ENCODE peak calls at places on chromosome 13, in eight cellular contexts. V, Z, N, U, R, F, Y and I are unnamed samples.
A peak's percentile ranks its signal among the peaks of the same experiment; 100 is the strongest.

GRCh38 chr13:93235258-93236015 is 8.8 kb downstream of the GPC6 start:
- DNase-seq in Z (no peak), V (no peak), R (no peak), Y (no peak), F (no peak), N (no peak), U (no peak), I (no peak)

GRCh38 chr13:50334944-50335343 is 319.7 kb downstream of the KCNRG start:
- DNase-seq in V (no peak), F (no peak), Y (no peak), N (no peak), U (peak; percentile 18), Z (no peak), R (no peak), I (no peak)

GRCh38 chr13:74077375-74077774 is 56.8 kb downstream of the KLF12 start:
- DNase-seq in N (no peak), Y (no peak), Z (no peak), R (no peak), V (no peak), F (no peak), U (no peak), I (no peak)

GRCh38 chr13:66794340-66795031 is 435.6 kb downstream of the PCDH9 start:
- DNase-seq in Y (peak; percentile 14), Z (no peak), U (peak; percentile 2), R (no peak), N (no peak), V (no peak), F (no peak), I (no peak)

GRCh38 chr13:28531195-28531955 is 36.4 kb upstream of the FLT1 start:
- DNase-seq in Y (no peak), Z (peak; percentile 40), U (no peak), R (peak; percentile 48), V (no peak), N (peak; percentile 70), F (peak; percentile 80), I (no peak)

GRCh38 chr13:66111628-66112027 is 1118.5 kb downstream of the PCDH9 start:
- DNase-seq in N (no peak), V (no peak), R (no peak), Y (no peak), Z (no peak), F (no peak), U (no peak), I (no peak)

GRCh38 chr13:46403851-46404731 is 17.0 kb upstream of the RUBCNL start:
- DNase-seq in V (no peak), F (no peak), Z (no peak), Y (no peak), U (no peak), R (no peak), N (no peak), I (no peak)

GRCh38 chr13:30256713-30257432 is 50.5 kb downstream of the KATNAL1 start:
- DNase-seq in U (no peak), R (no peak), N (no peak), V (no peak), F (no peak), Z (peak; percentile 18), Y (no peak), I (no peak)

GRCh38 chr13:83220241-83220640 is 662.0 kb downstream of the SLITRK1 start:
- DNase-seq in F (no peak), Z (no peak), N (no peak), U (no peak), V (no peak), R (no peak), Y (peak; percentile 80), I (no peak)

GRCh38 chr13:41457589-41458186 is 338 bp downstream of the RGCC start:
- DNase-seq in Y (peak; percentile 8), V (no peak), F (no peak), R (no peak), Z (no peak), N (peak; percentile 73), U (peak; percentile 52), I (no peak)

GRCh38 chr13:73983109-73983508 is 151.1 kb downstream of the KLF12 start:
- DNase-seq in R (no peak), V (no peak), U (no peak), Y (no peak), N (no peak), F (peak; percentile 18), Z (no peak), I (no peak)

GRCh38 chr13:24181991-24182702 is 21.6 kb downstream of the SPATA13 start:
- DNase-seq in R (no peak), F (no peak), N (no peak), V (no peak), U (no peak), Z (no peak), Y (no peak), I (peak; percentile 37)

GRCh38 chr13:114079601-114080536 is 52.6 kb downstream of the RASA3 start:
- DNase-seq in Y (no peak), N (peak; percentile 62), V (no peak), R (peak; percentile 5), U (no peak), F (no peak), Z (no peak), I (no peak)

DNA sequence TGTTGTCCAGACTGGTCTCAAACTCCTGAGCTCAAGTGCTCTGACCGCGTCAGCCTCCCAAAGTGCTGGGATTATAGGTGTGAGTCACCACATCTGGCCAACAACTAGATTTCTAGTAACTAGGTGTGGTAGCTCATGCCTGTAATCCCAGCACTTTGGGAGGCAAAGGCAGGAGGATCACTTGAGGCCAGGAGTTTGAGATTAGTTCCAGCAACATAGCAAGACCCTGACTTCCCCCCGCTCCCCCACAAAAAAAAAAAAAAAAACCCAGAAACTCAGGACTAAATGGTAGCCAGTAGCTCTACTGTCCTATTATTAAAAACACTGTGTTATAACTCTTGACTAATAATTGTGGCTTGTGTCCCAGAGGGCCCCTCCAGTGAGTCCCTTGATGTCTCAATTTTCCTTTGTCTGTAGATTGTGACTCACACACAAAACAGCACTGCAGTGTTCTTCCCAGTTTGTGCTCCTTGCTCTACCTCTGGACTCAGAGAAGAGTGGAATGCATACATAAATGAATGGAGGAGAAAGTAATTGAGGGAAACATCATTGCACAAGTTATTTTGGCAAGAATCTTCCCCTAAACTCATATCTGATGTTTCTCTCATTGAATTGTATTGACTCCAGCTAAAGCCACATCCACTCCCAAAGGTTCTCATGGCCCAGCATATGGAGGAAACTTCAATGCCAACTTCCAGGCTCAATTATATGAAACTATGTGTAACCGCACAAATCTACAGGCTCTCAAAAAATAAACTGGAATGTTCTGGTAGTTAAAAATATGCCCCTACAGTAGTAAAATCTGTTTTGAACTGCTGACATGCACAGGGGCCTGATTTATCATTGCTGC is 8.8 kb downstream of the TPT1 start:
- DNase-seq in Z (no peak), F (no peak), Y (no peak), V (no peak), U (no peak), N (no peak), R (no peak), I (no peak)
- H3K27ac ChIP-seq in Z (peak overlapping the region; percentile 43), F (no peak overlapping the region), Y (no peak overlapping the region), V (no peak overlapping the region), U (no peak overlapping the region), N (peak overlapping the region; percentile 20), R (no peak overlapping the region), I (peak overlapping the region; percentile 43)

GRCh38 chr13:33932765-33933406 is 114.9 kb downstream of the RFC3 start:
- DNase-seq in N (no peak), Y (no peak), F (no peak), U (no peak), V (no peak), R (no peak), Z (no peak), I (no peak)
- H3K36me3 ChIP-seq in N (no peaks in the 10 kb centered on the region), Y (no peaks in the 10 kb centered on the region), F (no peaks in the 10 kb centered on the region), U (no peaks in the 10 kb centered on the region), V (no peaks in the 10 kb centered on the region), R (no peaks in the 10 kb centered on the region), Z (no peaks in the 10 kb centered on the region), I (no peaks in the 10 kb centered on the region)

DNA sequence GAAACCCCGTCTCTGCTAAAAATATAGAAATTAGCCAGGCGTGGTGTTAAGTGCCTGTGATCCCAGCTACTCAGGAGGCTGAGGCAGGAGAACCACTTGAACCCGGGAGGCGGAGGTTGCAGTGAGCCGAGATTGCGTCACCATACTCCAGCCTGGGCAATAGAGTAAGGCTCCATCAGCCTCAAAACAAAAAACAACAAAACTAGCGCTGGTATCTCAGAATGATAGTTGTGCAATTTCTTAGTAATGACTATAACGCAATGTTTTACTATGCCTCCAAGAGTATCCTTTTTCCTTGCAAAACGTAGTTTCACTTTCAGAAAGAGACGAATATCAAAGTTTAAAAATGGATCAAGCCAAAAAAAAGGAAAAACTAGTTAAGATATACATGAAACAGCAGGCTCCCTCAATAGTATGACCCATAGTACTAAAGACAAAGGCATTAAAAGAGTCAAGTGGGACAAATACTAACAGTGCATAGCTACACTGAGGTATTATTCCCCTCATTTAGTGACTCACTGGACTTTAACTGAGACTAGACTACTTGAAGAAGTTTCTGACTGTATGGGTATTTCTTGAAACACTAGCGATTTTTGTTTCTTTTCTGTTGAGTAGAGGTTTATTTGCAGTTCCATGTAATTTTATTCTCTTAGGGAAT is 10.5 kb upstream of the ITM2B start:
- DNase-seq in Z (no peak), V (no peak), R (peak; percentile 19), U (no peak), F (no peak), N (peak; percentile 75), Y (no peak), I (no peak)
- H3K27ac ChIP-seq in Z (no peak overlapping the region), V (no peak overlapping the region), R (peak overlapping the region; percentile 79), U (no peak overlapping the region), F (peak overlapping the region; percentile 71), N (peak overlapping the region; percentile 85), Y (no peak overlapping the region), I (peak overlapping the region; percentile 56)

DNA sequence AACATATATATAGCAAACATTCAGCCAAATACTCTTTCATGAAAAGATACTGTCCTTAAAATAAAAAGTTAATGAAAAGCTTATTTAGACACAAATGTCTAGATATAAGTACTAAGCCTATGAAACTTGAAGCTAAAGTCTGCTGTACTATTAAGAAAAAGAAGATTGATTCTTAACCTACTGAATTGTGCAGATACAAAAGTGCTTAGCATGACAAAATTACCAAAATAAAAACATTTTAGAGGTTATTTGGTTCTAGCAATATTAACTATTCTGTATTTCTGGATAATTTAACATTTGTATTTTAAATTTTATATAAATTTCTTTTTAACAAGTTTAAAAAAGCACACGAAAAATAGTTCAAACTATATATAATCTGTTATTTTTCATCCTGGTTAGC is 8.8 kb downstream of the RNF6 start:
- DNase-seq in F (no peak), Y (no peak), V (no peak), R (no peak), N (no peak), Z (no peak), U (no peak), I (no peak)
- H3K36me3 ChIP-seq in F (no peaks in the 10 kb centered on the region), Y (no peaks in the 10 kb centered on the region), V (peaks cover 11% of the 10 kb centered on the region), R (peaks cover 61% of the 10 kb centered on the region), N (peaks cover 97% of the 10 kb centered on the region), Z (peaks cover 64% of the 10 kb centered on the region), U (peaks cover 76% of the 10 kb centered on the region), I (peaks cover 86% of the 10 kb centered on the region)